ENCODE peak calls at places on chromosomes 12 and 14, in seven cellular contexts. B is fibroblast of lung, R is small intestine, N is RWPE2, L is HCT116, O is lower lobe of right lung, H is Peyer's patch. E is an unnamed sample.

GRCh38 chr14:60183724-60184596 is 18.8 kb upstream of the DHRS7 start:
- DNase-seq in B (peak; percentile 56), R (peak; percentile 78), N (no peak), L (peak; percentile 61), O (no peak), H (no peak), E (peak; percentile 50)

GRCh38 chr14:69291891-69292586 is 32.1 kb downstream of the GALNT16 start:
- DNase-seq in B (peak; percentile 42), R (no peak), N (peak; percentile 62), L (no peak), O (no peak), H (no peak), E (no peak)

GRCh38 chr14:92531151-92531873 is 17.7 kb downstream of the RIN3 start:
- DNase-seq in B (no peak), R (peak; percentile 39), N (no peak), L (no peak), O (peak; percentile 63), H (peak; percentile 71), E (no peak)

GRCh38 chr12:40208707-40209106 is 16.1 kb upstream of the LRRK2 start:
- DNase-seq in B (no peak), R (no peak), N (no peak), L (no peak), O (peak; percentile 70), H (peak; percentile 67), E (no peak)

GRCh38 chr14:21096438-21096837 is 2.0 kb downstream of the ZNF219 start:
- DNase-seq in B (no peak), R (no peak), N (no peak), L (no peak), O (no peak), H (no peak), E (no peak)

GRCh38 chr12:71438670-71439361 is 782 bp upstream of the LGR5 start:
- DNase-seq in B (peak; percentile 19), R (peak; percentile 31), N (no peak), L (no peak), O (no peak), H (no peak), E (no peak)

GRCh38 chr12:62516932-62517331 is 50.3 kb downstream of the MON2 start:
- DNase-seq in B (no peak), R (no peak), N (no peak), L (no peak), O (no peak), H (no peak), E (no peak)

GRCh38 chr12:124408822-124409517 is 114.1 kb downstream of the RFLNA start:
- DNase-seq in B (no peak), R (peak; percentile 34), N (no peak), L (no peak), O (no peak), H (no peak), E (no peak)

GRCh38 chr12:62744551-62744950 is 190.4 kb downstream of the PPM1H start:
- DNase-seq in B (peak; percentile 66), R (no peak), N (no peak), L (no peak), O (peak; percentile 52), H (no peak), E (peak; percentile 49)

DNA sequence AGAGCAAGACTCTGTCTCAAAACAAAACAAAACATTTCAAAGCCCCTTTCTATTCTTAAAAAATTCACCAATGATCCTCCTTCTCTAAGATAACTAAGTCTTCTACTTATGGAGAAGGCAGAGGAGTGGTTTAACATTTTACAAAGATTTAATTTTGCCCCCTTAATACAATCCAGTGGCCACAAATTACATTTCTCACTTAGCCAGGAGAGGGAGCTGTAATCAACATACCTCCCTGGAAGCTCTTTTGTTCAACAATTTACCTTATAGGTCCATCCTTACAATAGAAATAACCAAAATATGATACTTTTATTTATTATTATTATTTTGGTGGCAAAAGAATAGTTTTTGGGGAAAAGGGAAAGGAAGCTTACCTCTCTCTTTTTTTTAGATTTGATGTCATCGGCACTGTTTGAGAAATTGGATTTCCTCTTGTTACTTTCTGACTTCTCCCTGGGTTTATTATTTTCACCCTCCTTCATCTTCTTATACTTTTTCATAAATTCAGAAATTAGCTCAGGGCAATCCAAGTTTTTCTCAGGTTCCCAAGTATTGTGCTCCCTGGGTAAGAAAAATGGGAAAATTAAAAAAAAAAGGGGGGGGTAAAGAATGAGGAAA is 28.1 kb downstream of the CBX5 start:
- DNase-seq in B (peak; percentile 35), R (peak; percentile 39), N (no peak), L (peak; percentile 37), O (no peak), H (no peak), E (no peak)
- H3K36me3 ChIP-seq in B (peaks cover 5% of the 10 kb centered on the region), R (no peaks in the 10 kb centered on the region), N (peaks cover 92% of the 10 kb centered on the region), L (peaks cover 20% of the 10 kb centered on the region), O (peaks cover 64% of the 10 kb centered on the region), H (peaks cover 22% of the 10 kb centered on the region), E (peaks cover 8% of the 10 kb centered on the region)

DNA sequence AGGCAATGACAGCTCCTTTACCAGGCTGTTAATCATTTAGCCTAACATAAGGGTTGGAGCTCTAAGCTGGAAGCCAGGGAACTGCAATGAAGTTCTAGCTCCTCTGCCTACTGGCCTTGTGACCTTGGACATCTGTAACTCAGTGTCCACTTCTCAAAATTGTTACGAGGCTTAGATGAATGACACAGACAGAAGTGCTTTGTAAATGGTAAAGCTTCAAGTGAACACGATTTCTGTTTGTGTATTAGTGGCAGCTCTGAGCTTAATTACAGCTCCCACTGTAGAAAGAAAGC is 122.8 kb downstream of the EML1 start:
- DNase-seq in B (no peak), R (no peak), N (no peak), L (no peak), O (no peak), H (no peak), E (no peak)
- H3K36me3 ChIP-seq in B (no peaks in the 10 kb centered on the region), R (no peaks in the 10 kb centered on the region), N (no peaks in the 10 kb centered on the region), L (no peaks in the 10 kb centered on the region), O (peaks cover 66% of the 10 kb centered on the region), H (peaks cover 6% of the 10 kb centered on the region), E (no peaks in the 10 kb centered on the region)

GRCh38 chr12:116009805-116010204 is 267.7 kb downstream of the MED13L start:
- DNase-seq in B (no peak), R (no peak), N (no peak), L (no peak), O (no peak), H (no peak), E (no peak)
- H3K36me3 ChIP-seq in B (peaks cover 15% of the 10 kb centered on the region), R (peaks cover 5% of the 10 kb centered on the region), N (peaks cover 47% of the 10 kb centered on the region), L (peaks cover 61% of the 10 kb centered on the region), O (peaks cover 100% of the 10 kb centered on the region), H (peaks cover 89% of the 10 kb centered on the region), E (no peaks in the 10 kb centered on the region)

GRCh38 chr12:50707396-50707795 is 56.5 kb upstream of the ATF1 start:
- DNase-seq in B (no peak), R (no peak), N (no peak), L (no peak), O (no peak), H (no peak), E (no peak)
- H3K36me3 ChIP-seq in B (peaks cover 2% of the 10 kb centered on the region), R (peaks cover 11% of the 10 kb centered on the region), N (peaks cover 76% of the 10 kb centered on the region), L (peaks cover 25% of the 10 kb centered on the region), O (peaks cover 98% of the 10 kb centered on the region), H (peaks cover 85% of the 10 kb centered on the region), E (peaks cover 11% of the 10 kb centered on the region)

DNA sequence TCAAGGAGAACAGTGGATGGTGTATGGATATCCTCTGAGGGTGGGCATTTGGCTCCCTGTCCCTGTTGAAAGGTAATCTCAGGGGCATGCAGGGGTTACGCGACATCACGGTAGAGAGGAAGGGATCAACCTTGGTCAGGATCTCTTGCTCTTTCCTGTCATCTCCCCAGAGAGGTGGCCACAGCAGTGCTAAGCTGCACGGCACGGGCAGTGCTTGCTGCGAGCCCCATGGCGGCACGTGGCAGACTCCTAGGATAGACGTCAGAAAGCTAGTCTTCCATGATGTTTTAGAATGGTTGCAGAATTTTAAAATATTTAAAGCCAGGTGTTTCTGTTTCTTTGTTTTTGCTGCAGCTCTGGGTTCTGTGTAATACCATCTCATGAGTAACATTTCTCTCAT is 41.0 kb downstream of the DYNC1H1 start:
- DNase-seq in B (no peak), R (no peak), N (no peak), L (no peak), O (no peak), H (no peak), E (no peak)
- H3K36me3 ChIP-seq in B (peaks cover 43% of the 10 kb centered on the region), R (peaks cover 42% of the 10 kb centered on the region), N (peaks cover 100% of the 10 kb centered on the region), L (peaks cover 70% of the 10 kb centered on the region), O (peaks cover 100% of the 10 kb centered on the region), H (peaks cover 100% of the 10 kb centered on the region), E (peaks cover 39% of the 10 kb centered on the region)